ENCODE peak calls at places on chromosomes 16 and 17, in nine cellular contexts. W is K562, K is SJSA1, L is esophagus squamous epithelium, E is IMR-90, T is breast epithelium, R is mammary epithelial cell, N is aorta, I is vagina. P is an unnamed sample. For H3K36me3, the result is how much of the 10 kb centered on the place peaks cover.

GRCh38 chr16:4976611-4977145 is 18.5 kb downstream of the SEC14L5 start:
- DNase-seq in I (no peak), N (peak), K (no peak), L (no peak), T (no peak), R (no peak), E (no peak), W (no peak), P (no peak)

GRCh38 chr17:49707246-49707607 is 537 bp downstream of the SLC35B1 start:
- DNase-seq in N (no peak), L (no peak), I (no peak), R (no peak), K (peak), T (no peak), E (no peak), W (peak), P (peak)

GRCh38 chr16:74954763-74955162 is 30.2 kb downstream of the WDR59 start:
- DNase-seq in N (no peak), W (no peak), T (no peak), R (no peak), K (no peak), I (no peak), E (no peak), L (no peak), P (no peak)

GRCh38 chr16:2042171-2042570 is 5.5 kb downstream of the NTHL1 start:
- DNase-seq in L (no peak), N (no peak), W (no peak), R (no peak), I (no peak), E (no peak), T (no peak), K (no peak), P (no peak)

GRCh38 chr16:85459529-85460251 is 153.4 kb upstream of the GSE1 start:
- DNase-seq in N (no peak), W (peak), T (peak), K (no peak), E (no peak), L (no peak), R (no peak), I (peak), P (no peak)

GRCh38 chr16:66434619-66435430 is 7.7 kb downstream of the BEAN1 start:
- DNase-seq in L (no peak), N (peak), I (no peak), W (no peak), K (no peak), T (no peak), E (no peak), R (no peak), P (no peak)

GRCh38 chr17:72205357-72205756 is 84.5 kb downstream of the SOX9 start:
- DNase-seq in E (no peak), T (no peak), N (no peak), I (no peak), K (no peak), W (no peak), L (no peak), R (no peak), P (no peak)

GRCh38 chr16:67514382-67514828 is 14.2 kb upstream of the RIPOR1 start:
- DNase-seq in R (peak), T (peak), I (no peak), E (peak), L (peak), W (peak), K (peak), N (peak), P (peak)

GRCh38 chr16:27526169-27526568 is 23.5 kb downstream of the GTF3C1 start:
- DNase-seq in N (no peak), L (no peak), T (no peak), R (no peak), E (no peak), I (no peak), K (no peak), W (peak), P (no peak)

GRCh38 chr17:29179232-29180036 is 764 bp downstream of the MYO18A start:
- DNase-seq in T (peak), N (no peak), W (peak), E (no peak), L (no peak), R (peak), I (no peak), K (no peak), P (peak)

GRCh38 chr16:49816782-49817370 is 39.0 kb downstream of the ZNF423 start:
- DNase-seq in K (no peak), T (no peak), R (no peak), L (no peak), N (no peak), W (no peak), I (no peak), E (no peak), P (no peak)

GRCh38 chr17:80949451-80950421 is 41.9 kb upstream of the CHMP6 start:
- DNase-seq in N (peak), E (no peak), T (no peak), R (no peak), I (no peak), L (no peak), K (no peak), W (no peak), P (no peak)

GRCh38 chr17:70668276-70668937 is 499.1 kb downstream of the KCNJ2 start:
- DNase-seq in K (no peak), E (no peak), R (no peak), L (no peak), I (no peak), W (no peak), N (no peak), T (no peak), P (no peak)

GRCh38 chr16:89093602-89094251 is at the start of gene ACSF3:
- DNase-seq in E (peak), W (peak), N (peak), K (peak), L (no peak), I (no peak), T (no peak), R (peak), P (peak)

GRCh38 chr17:80688994-80689635 is 144.5 kb downstream of the RPTOR start:
- DNase-seq in N (no peak), I (no peak), R (no peak), L (no peak), W (peak), K (no peak), T (no peak), E (no peak), P (no peak)

GRCh38 chr17:40110026-40110425 is 9.6 kb upstream of the NR1D1 start:
- DNase-seq in K (no peak), E (no peak), T (no peak), W (no peak), N (no peak), L (no peak), I (peak), R (no peak), P (no peak)

GRCh38 chr16:76081936-76082335 is 195.3 kb upstream of the CNTNAP4 start:
- DNase-seq in N (no peak), L (no peak), K (no peak), E (no peak), T (no peak), W (no peak), R (peak), I (no peak), P (no peak)

GRCh38 chr17:43359469-43360105 is 39.2 kb upstream of the ARL4D start:
- DNase-seq in I (no peak), T (no peak), K (no peak), N (no peak), W (no peak), L (no peak), E (no peak), R (no peak), P (no peak)

GRCh38 chr17:77830816-77831490 is 127.5 kb upstream of the TNRC6C start:
- DNase-seq in T (no peak), I (no peak), E (no peak), W (no peak), R (no peak), L (no peak), K (no peak), N (peak), P (no peak)

GRCh38 chr17:332023-332422 is 20.6 kb downstream of the RPH3AL start:
- DNase-seq in L (no peak), T (no peak), K (no peak), W (no peak), I (no peak), N (peak), R (no peak), E (no peak), P (no peak)

GRCh38 chr17:43545383-43545632 is 832 bp downstream of the ETV4 start:
- DNase-seq in L (no peak), R (no peak), N (peak), I (no peak), E (peak), K (no peak), W (no peak), T (no peak), P (peak)

GRCh38 chr16:20887207-20887606 is 13.0 kb downstream of the DCUN1D3 start:
- DNase-seq in T (no peak), E (no peak), N (no peak), W (no peak), I (no peak), K (no peak), R (no peak), L (no peak), P (no peak)

GRCh38 chr17:3667366-3668278 is 756 bp downstream of the TAX1BP3 start:
- DNase-seq in R (peak), W (peak), I (peak), N (peak), T (peak), L (no peak), K (peak), E (peak), P (peak)

GRCh38 chr17:8384801-8385335 is 1.9 kb upstream of the RPL26 start:
- DNase-seq in T (no peak), W (no peak), L (no peak), I (no peak), N (peak), R (peak), E (peak), K (peak), P (peak)

GRCh38 chr16:13919330-13919682 is 648 bp upstream of the ERCC4 start:
- DNase-seq in W (peak), T (no peak), N (no peak), K (no peak), R (peak), I (no peak), L (no peak), E (peak), P (peak)

GRCh38 chr16:56941856-56942331 is 10.0 kb downstream of the HERPUD1 start:
- DNase-seq in E (no peak), N (no peak), T (no peak), L (no peak), R (no peak), W (no peak), I (no peak), K (no peak), P (no peak)

GRCh38 chr16:795580-796229 is 4.8 kb downstream of the GNG13 start:
- DNase-seq in W (peak), I (no peak), N (no peak), K (no peak), T (peak), R (peak), E (no peak), L (no peak), P (no peak)

GRCh38 chr17:74842599-74843351 is 16.9 kb downstream of the GRIN2C start:
- DNase-seq in E (peak), I (no peak), R (no peak), W (peak), K (peak), L (no peak), T (no peak), N (peak), P (peak)

GRCh38 chr16:27999687-28000086 is 63.8 kb downstream of the GSG1L start:
- DNase-seq in T (no peak), L (no peak), W (no peak), R (peak), N (no peak), I (no peak), E (peak), K (no peak), P (no peak)

GRCh38 chr16:67470314-67470713 is 10.6 kb downstream of the ATP6V0D1 start:
- DNase-seq in L (no peak), R (no peak), N (peak), E (no peak), T (peak), I (no peak), W (no peak), K (no peak), P (no peak)

GRCh38 chr17:43482103-43483012 is 1.4 kb upstream of the DHX8 start:
- DNase-seq in W (no peak), L (no peak), N (no peak), E (no peak), K (no peak), R (no peak), I (no peak), T (no peak), P (no peak)

GRCh38 chr16:75506567-75506966 is 11.3 kb upstream of the CHST6 start:
- DNase-seq in I (no peak), R (peak), E (peak), L (no peak), W (no peak), K (no peak), T (peak), N (no peak), P (peak)

GRCh38 chr16:78448658-78449327 is 349.3 kb downstream of the WWOX start:
- DNase-seq in I (no peak), L (no peak), N (no peak), K (no peak), T (no peak), E (no peak), R (no peak), W (no peak), P (no peak)

GRCh38 chr17:1730345-1731193 is 6.1 kb downstream of the WDR81 start:
- DNase-seq in L (no peak), T (peak), I (peak), R (peak), K (no peak), W (peak), E (peak), N (peak), P (no peak)

GRCh38 chr16:88504489-88505404 is 51.7 kb downstream of the ZFPM1 start:
- DNase-seq in K (no peak), R (no peak), E (no peak), I (no peak), N (no peak), W (no peak), L (no peak), T (no peak), P (no peak)

GRCh38 chr16:67248401-67249177 is at the start of gene SLC9A5:
- DNase-seq in L (no peak), T (no peak), N (peak), W (peak), E (no peak), K (peak), R (no peak), I (no peak), P (peak)

GRCh38 chr17:38534498-38534885 is 71.3 kb downstream of the SRCIN1 start:
- DNase-seq in T (no peak), N (no peak), E (no peak), W (no peak), L (no peak), R (no peak), K (no peak), I (no peak), P (no peak)

GRCh38 chr17:69900829-69901228 is 174.2 kb upstream of the KCNJ16 start:
- DNase-seq in N (no peak), E (no peak), R (no peak), T (no peak), W (no peak), K (no peak), I (no peak), L (no peak), P (no peak)

DNA sequence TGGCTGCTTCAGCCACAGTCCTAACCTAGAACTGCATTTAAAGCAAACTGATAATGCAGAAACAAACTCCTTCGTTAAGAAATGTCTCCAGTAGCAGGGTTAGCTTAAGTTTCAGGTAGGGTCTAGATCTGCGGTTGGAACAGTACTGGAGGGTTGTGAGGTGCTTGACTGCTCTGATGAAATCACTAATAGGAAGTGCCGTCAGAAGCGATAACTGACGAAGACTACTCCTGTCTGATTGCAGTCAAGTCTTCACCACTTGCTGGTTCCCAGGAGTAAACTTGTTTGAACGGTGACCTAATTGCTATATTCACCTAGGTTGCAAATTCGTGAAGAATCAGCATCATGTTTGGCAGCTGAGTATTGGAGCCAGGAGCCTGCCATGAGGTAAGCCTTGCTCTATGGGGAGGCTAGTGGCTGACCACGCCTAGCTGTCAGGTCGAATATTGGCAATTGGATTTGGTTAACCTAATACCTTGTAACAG is 24.5 kb downstream of the TRPV2 start:
- DNase-seq in N (no peak), R (no peak), L (no peak), I (no peak), T (no peak), K (no peak), E (no peak), W (no peak), P (peak)
- H3K36me3 ChIP-seq in N (under half), R (under half), L (under half), I (under half), T (under half), K (half or more), E (under half), W (half or more), P (under half)

DNA sequence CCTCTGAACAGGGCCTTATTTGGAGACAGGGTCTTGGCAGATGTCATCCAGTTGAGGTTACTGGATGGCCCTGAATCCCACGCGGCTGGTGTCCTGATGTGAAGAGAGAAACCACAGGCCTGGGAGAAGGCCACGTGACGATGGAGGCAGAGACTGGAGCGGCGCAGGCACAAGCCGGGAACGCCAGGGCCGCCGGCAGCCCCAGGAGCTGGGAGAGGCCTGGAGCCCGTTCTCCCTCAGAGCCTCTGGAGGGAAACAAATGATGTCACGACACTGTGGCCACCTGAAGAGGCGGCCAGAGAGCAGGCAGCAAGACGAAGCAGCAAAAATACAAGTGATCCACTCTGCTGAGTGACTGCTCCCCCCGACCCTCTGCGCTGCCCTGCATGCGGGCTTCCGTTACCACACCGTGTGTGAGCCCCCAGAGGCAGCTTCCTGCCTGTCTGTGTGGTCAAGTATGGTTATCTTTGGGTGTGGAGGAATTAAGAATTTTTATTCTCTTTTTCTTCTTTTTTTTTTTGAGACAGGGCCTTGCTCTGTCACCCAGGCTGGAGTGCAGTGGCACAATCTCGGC is 11.6 kb downstream of the CD7 start:
- DNase-seq in L (no peak), N (no peak), T (no peak), K (no peak), W (no peak), I (no peak), R (no peak), E (no peak), P (no peak)
- H3K36me3 ChIP-seq in L (under half), N (under half), T (under half), K (under half), W (under half), I (under half), R (under half), E (under half), P (under half)

GRCh38 chr17:58329035-58329807 is 626 bp upstream of the TSPOAP1 start:
- DNase-seq in N (peak), L (no peak), W (peak), K (no peak), E (no peak), I (no peak), R (no peak), T (no peak), P (no peak)
- H3K36me3 ChIP-seq in N (under half), L (under half), W (under half), K (under half), E (under half), I (under half), R (under half), T (under half), P (under half)

DNA sequence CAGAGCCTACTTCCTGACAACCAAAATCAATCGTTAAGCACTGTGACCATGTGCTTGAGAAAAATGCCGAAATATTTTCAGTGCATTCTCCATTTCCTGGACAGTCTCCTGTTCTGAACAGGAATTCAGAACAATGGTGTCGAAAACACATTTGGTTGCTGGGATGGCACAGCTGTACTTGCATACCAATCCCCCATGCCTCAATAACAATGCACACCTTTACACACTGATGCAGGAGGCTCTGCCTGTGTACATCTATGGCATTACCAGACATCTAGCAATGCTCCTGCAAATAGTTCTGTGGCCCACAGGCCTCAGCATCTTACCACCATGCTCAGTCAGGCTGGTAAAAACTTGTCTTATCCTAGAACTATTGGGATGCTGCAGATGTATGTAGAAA is 6.2 kb downstream of the CHTF8 start:
- DNase-seq in E (no peak), R (no peak), T (no peak), L (no peak), N (peak), K (no peak), W (no peak), I (no peak), P (no peak)
- H3K36me3 ChIP-seq in E (under half), R (under half), T (under half), L (under half), N (under half), K (half or more), W (half or more), I (under half), P (under half)

GRCh38 chr17:62062936-62063335 is 2.1 kb downstream of the MED13 start:
- DNase-seq in I (no peak), N (no peak), W (no peak), L (no peak), K (no peak), R (no peak), E (no peak), T (no peak), P (peak)

GRCh38 chr17:62057696-62058095 is 7.4 kb downstream of the MED13 start:
- DNase-seq in K (no peak), I (no peak), L (no peak), W (no peak), R (no peak), T (no peak), E (peak), N (no peak), P (peak)

GRCh38 chr17:62062313-62062712 is 2.8 kb downstream of the MED13 start:
- DNase-seq in N (no peak), R (peak), E (peak), W (no peak), I (no peak), K (peak), T (no peak), L (no peak), P (peak)

GRCh38 chr17:62059394-62059793 is 5.7 kb downstream of the MED13 start:
- DNase-seq in I (no peak), K (no peak), T (no peak), E (no peak), N (no peak), W (no peak), L (no peak), R (no peak), P (no peak)

DNA sequence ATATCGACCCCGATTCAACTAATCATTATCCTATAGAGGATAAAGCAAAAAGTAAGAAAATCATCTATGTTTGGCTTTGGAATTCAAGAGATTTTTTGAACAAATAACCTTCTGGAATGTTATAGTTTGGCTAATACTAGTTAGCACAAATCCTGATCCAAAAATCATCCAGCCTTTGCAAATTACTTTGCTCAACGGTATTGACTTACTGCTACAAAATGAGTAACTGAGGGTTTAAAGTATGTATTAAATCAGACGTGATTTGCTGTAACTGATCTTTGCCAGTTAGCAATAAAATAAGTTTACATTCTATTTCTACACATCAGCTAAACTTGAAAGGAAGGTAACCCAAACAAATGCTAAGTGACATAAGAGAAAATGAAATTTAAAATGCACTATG is 6.5 kb downstream of the MED13 start:
- DNase-seq in I (no peak), L (no peak), E (no peak), R (no peak), K (no peak), N (no peak), W (no peak), T (no peak), P (no peak)
- H3K36me3 ChIP-seq in I (under half), L (half or more), E (under half), R (under half), K (half or more), N (under half), W (half or more), T (under half), P (under half)